ENCODE peak calls at places on chromosome 3, in nine cellular contexts. One of them, this sample, is unnamed.

GRCh38 chr3:29515451-29515850 is 234.6 kb downstream of the RBMS3 start:
- DNase-seq in heart left ventricle: no peak
- DNase-seq in Caco-2: no peak
- DNase-seq in GM13976: peak; percentile 12
- DNase-seq in AG09319: no peak
- DNase-seq in GM06990: peak; percentile 6
- DNase-seq in left lung: no peak
- DNase-seq in GM12865: peak; percentile 58
- DNase-seq in GM23338: peak; percentile 36
- DNase-seq in this sample: no peak

GRCh38 chr3:25592510-25592968 is 72.2 kb downstream of the TOP2B start:
- DNase-seq in GM06990: no peak
- DNase-seq in GM12865: no peak
- DNase-seq in GM23338: peak; percentile 59
- DNase-seq in heart left ventricle: peak; percentile 48
- DNase-seq in Caco-2: peak; percentile 58
- DNase-seq in left lung: no peak
- DNase-seq in AG09319: peak; percentile 37
- DNase-seq in GM13976: no peak
- DNase-seq in this sample: no peak

GRCh38 chr3:94336076-94336741 is 273.3 kb downstream of the NSUN3 start:
- DNase-seq in AG09319: peak; percentile 1
- DNase-seq in GM06990: no peak
- DNase-seq in Caco-2: no peak
- DNase-seq in heart left ventricle: no peak
- DNase-seq in GM13976: no peak
- DNase-seq in GM23338: peak; percentile 83
- DNase-seq in GM12865: peak; percentile 8
- DNase-seq in left lung: no peak
- DNase-seq in this sample: no peak

GRCh38 chr3:98550833-98551232 is 19.1 kb downstream of the GPR15 start:
- DNase-seq in GM06990: no peak
- DNase-seq in heart left ventricle: no peak
- DNase-seq in Caco-2: no peak
- DNase-seq in left lung: no peak
- DNase-seq in AG09319: no peak
- DNase-seq in GM12865: no peak
- DNase-seq in GM23338: no peak
- DNase-seq in GM13976: no peak
- DNase-seq in this sample: no peak

GRCh38 chr3:11464356-11464755 is 179.4 kb downstream of the VGLL4 start:
- DNase-seq in left lung: no peak
- DNase-seq in GM12865: no peak
- DNase-seq in GM06990: no peak
- DNase-seq in AG09319: no peak
- DNase-seq in Caco-2: no peak
- DNase-seq in heart left ventricle: no peak
- DNase-seq in GM23338: no peak
- DNase-seq in GM13976: no peak
- DNase-seq in this sample: no peak

GRCh38 chr3:79383402-79384012 is 384.3 kb downstream of the ROBO1 start:
- DNase-seq in GM23338: peak; percentile 14
- DNase-seq in GM06990: no peak
- DNase-seq in GM12865: no peak
- DNase-seq in heart left ventricle: no peak
- DNase-seq in GM13976: no peak
- DNase-seq in AG09319: no peak
- DNase-seq in Caco-2: no peak
- DNase-seq in left lung: no peak
- DNase-seq in this sample: no peak

GRCh38 chr3:42749753-42750231 is 23.3 kb downstream of the CCDC13 start:
- DNase-seq in GM12865: peak; percentile 17
- DNase-seq in GM06990: no peak
- DNase-seq in GM13976: peak; percentile 56
- DNase-seq in AG09319: no peak
- DNase-seq in GM23338: peak; percentile 82
- DNase-seq in Caco-2: no peak
- DNase-seq in left lung: no peak
- DNase-seq in heart left ventricle: no peak
- DNase-seq in this sample: peak; percentile 40

GRCh38 chr3:64214697-64215018 is 10.6 kb downstream of the PRICKLE2 start:
- DNase-seq in Caco-2: no peak
- DNase-seq in AG09319: no peak
- DNase-seq in GM13976: no peak
- DNase-seq in heart left ventricle: peak; percentile 32
- DNase-seq in left lung: peak; percentile 66
- DNase-seq in GM23338: no peak
- DNase-seq in GM12865: no peak
- DNase-seq in GM06990: no peak
- DNase-seq in this sample: no peak

GRCh38 chr3:134916276-134916961 is 121.4 kb downstream of the EPHB1 start:
- DNase-seq in GM23338: no peak
- DNase-seq in Caco-2: no peak
- DNase-seq in GM06990: no peak
- DNase-seq in heart left ventricle: no peak
- DNase-seq in left lung: no peak
- DNase-seq in GM13976: no peak
- DNase-seq in GM12865: no peak
- DNase-seq in AG09319: no peak
- DNase-seq in this sample: no peak

GRCh38 chr3:134923286-134923685 is 128.2 kb downstream of the EPHB1 start:
- DNase-seq in GM12865: no peak
- DNase-seq in heart left ventricle: no peak
- DNase-seq in AG09319: no peak
- DNase-seq in left lung: no peak
- DNase-seq in GM13976: no peak
- DNase-seq in GM06990: no peak
- DNase-seq in Caco-2: no peak
- DNase-seq in GM23338: no peak
- DNase-seq in this sample: no peak

GRCh38 chr3:134918448-134918847 is 123.4 kb downstream of the EPHB1 start:
- DNase-seq in GM12865: peak; percentile 71
- DNase-seq in GM06990: no peak
- DNase-seq in Caco-2: no peak
- DNase-seq in AG09319: no peak
- DNase-seq in left lung: no peak
- DNase-seq in GM23338: no peak
- DNase-seq in heart left ventricle: no peak
- DNase-seq in GM13976: peak; percentile 33
- DNase-seq in this sample: no peak

GRCh38 chr3:134922866-134923265 is 127.8 kb downstream of the EPHB1 start:
- DNase-seq in GM12865: no peak
- DNase-seq in GM13976: no peak
- DNase-seq in GM23338: no peak
- DNase-seq in GM06990: no peak
- DNase-seq in heart left ventricle: no peak
- DNase-seq in AG09319: no peak
- DNase-seq in Caco-2: no peak
- DNase-seq in left lung: no peak
- DNase-seq in this sample: no peak

DNA sequence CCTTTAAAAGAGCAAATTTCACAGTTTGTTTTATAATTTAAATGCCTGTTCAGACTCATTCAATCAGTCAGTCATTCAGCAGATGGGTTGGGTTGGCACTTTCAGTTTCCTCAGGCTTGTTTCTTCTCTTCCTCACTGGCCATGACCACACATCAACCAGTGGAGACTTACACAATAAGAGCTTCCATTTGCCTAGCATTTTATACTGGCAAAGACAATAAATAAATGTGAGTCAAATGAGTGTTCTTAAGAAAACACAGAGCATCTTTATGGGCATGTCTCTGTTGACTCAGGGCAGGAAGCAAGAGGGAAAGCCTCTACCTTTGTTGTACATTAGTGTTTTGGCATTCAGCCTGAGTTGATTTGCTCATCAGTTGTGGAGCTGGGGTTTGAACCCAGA is 122.6 kb downstream of the EPHB1 start:
- DNase-seq in GM23338: no peak
- DNase-seq in Caco-2: no peak
- DNase-seq in AG09319: no peak
- DNase-seq in heart left ventricle: no peak
- DNase-seq in GM06990: no peak
- DNase-seq in GM12865: no peak
- DNase-seq in GM13976: no peak
- DNase-seq in left lung: no peak
- DNase-seq in this sample: no peak
- TF ChIP-seq CTCF in GM23338: no peak
- TF ChIP-seq CTCF in Caco-2: no peak
- TF ChIP-seq CTCF in AG09319: no peak
- TF ChIP-seq CTCF in heart left ventricle: no peak
- TF ChIP-seq CTCF in GM06990: no peak
- TF ChIP-seq CTCF in GM12865: no peak
- TF ChIP-seq CTCF in GM13976: no peak
- TF ChIP-seq CTCF in left lung: no peak
- TF ChIP-seq CTCF in this sample: no peak

GRCh38 chr3:194574639-194575483 is 58.4 kb downstream of the TMEM44 start:
- DNase-seq in GM12865: no peak
- DNase-seq in left lung: no peak
- DNase-seq in AG09319: no peak
- DNase-seq in GM13976: no peak
- DNase-seq in GM06990: no peak
- DNase-seq in heart left ventricle: no peak
- DNase-seq in GM23338: no peak
- DNase-seq in Caco-2: no peak
- DNase-seq in this sample: no peak
- TF ChIP-seq CTCF in GM12865: no peak
- TF ChIP-seq CTCF in left lung: no peak
- TF ChIP-seq CTCF in AG09319: peak; percentile 15
- TF ChIP-seq CTCF in GM13976: no peak
- TF ChIP-seq CTCF in GM06990: no peak
- TF ChIP-seq CTCF in heart left ventricle: no peak
- TF ChIP-seq CTCF in GM23338: no peak
- TF ChIP-seq CTCF in Caco-2: no peak
- TF ChIP-seq CTCF in this sample: peak; percentile 36

GRCh38 chr3:179418610-179419009 is 32.7 kb downstream of the GNB4 start:
- DNase-seq in Caco-2: no peak
- DNase-seq in GM12865: no peak
- DNase-seq in GM13976: no peak
- DNase-seq in left lung: no peak
- DNase-seq in AG09319: no peak
- DNase-seq in heart left ventricle: no peak
- DNase-seq in GM06990: no peak
- DNase-seq in GM23338: no peak
- DNase-seq in this sample: no peak

GRCh38 chr3:179416681-179417080 is 34.6 kb downstream of the GNB4 start:
- DNase-seq in Caco-2: no peak
- DNase-seq in left lung: no peak
- DNase-seq in AG09319: peak; percentile 1
- DNase-seq in GM06990: no peak
- DNase-seq in GM23338: no peak
- DNase-seq in heart left ventricle: no peak
- DNase-seq in GM13976: no peak
- DNase-seq in GM12865: no peak
- DNase-seq in this sample: no peak

GRCh38 chr3:179425075-179425474 is 26.2 kb downstream of the GNB4 start:
- DNase-seq in left lung: no peak
- DNase-seq in GM13976: no peak
- DNase-seq in GM06990: no peak
- DNase-seq in Caco-2: no peak
- DNase-seq in GM23338: no peak
- DNase-seq in heart left ventricle: no peak
- DNase-seq in GM12865: no peak
- DNase-seq in AG09319: no peak
- DNase-seq in this sample: no peak

DNA sequence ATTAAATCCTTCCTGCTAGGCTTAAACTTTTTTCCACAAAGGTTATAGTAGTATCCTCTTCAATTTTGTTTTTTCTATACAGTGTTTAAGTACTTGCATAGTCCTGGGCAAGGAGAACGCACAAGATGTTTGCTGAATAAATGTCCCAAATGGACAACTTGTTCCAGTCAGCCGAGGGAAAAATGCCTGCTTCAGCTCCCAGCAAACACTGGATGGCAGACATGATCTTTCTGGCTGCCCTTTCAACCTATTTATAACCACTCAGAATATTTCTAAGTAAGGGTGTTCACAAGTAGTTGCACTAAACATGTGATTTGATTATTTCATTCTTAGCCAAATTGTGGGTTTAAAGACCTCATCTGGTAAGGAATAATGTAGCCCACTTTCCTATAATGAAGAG is 29.8 kb downstream of the GNB4 start:
- DNase-seq in Caco-2: no peak
- DNase-seq in AG09319: no peak
- DNase-seq in GM12865: peak; percentile 25
- DNase-seq in GM13976: no peak
- DNase-seq in left lung: no peak
- DNase-seq in heart left ventricle: peak; percentile 24
- DNase-seq in GM23338: peak; percentile 22
- DNase-seq in GM06990: no peak
- DNase-seq in this sample: no peak
- TF ChIP-seq CTCF in Caco-2: peak; percentile 36
- TF ChIP-seq CTCF in AG09319: peak; percentile 53
- TF ChIP-seq CTCF in GM12865: peak; percentile 16
- TF ChIP-seq CTCF in GM13976: no peak
- TF ChIP-seq CTCF in left lung: peak; percentile 36
- TF ChIP-seq CTCF in heart left ventricle: peak; percentile 75
- TF ChIP-seq CTCF in GM23338: peak; percentile 44
- TF ChIP-seq CTCF in GM06990: peak; percentile 26
- TF ChIP-seq CTCF in this sample: no peak

GRCh38 chr3:16247282-16248058 is 17.3 kb downstream of the DPH3 start:
- DNase-seq in left lung: peak; percentile 84
- DNase-seq in GM13976: peak; percentile 78
- DNase-seq in heart left ventricle: peak; percentile 79
- DNase-seq in GM23338: peak; percentile 93
- DNase-seq in Caco-2: peak; percentile 73
- DNase-seq in GM12865: peak; percentile 87
- DNase-seq in GM06990: no peak
- DNase-seq in AG09319: peak; percentile 66
- DNase-seq in this sample: peak; percentile 56

GRCh38 chr3:16252243-16252978 is 12.3 kb downstream of the DPH3 start:
- DNase-seq in heart left ventricle: no peak
- DNase-seq in AG09319: no peak
- DNase-seq in GM23338: no peak
- DNase-seq in left lung: no peak
- DNase-seq in GM13976: no peak
- DNase-seq in GM06990: no peak
- DNase-seq in GM12865: peak; percentile 33
- DNase-seq in Caco-2: peak; percentile 60
- DNase-seq in this sample: no peak

GRCh38 chr3:16251316-16252085 is 13.2 kb downstream of the DPH3 start:
- DNase-seq in left lung: no peak
- DNase-seq in GM12865: no peak
- DNase-seq in heart left ventricle: no peak
- DNase-seq in GM06990: no peak
- DNase-seq in AG09319: no peak
- DNase-seq in GM13976: no peak
- DNase-seq in GM23338: no peak
- DNase-seq in Caco-2: no peak
- DNase-seq in this sample: no peak

GRCh38 chr3:16248556-16248955 is 16.2 kb downstream of the DPH3 start:
- DNase-seq in Caco-2: no peak
- DNase-seq in left lung: no peak
- DNase-seq in AG09319: no peak
- DNase-seq in GM12865: no peak
- DNase-seq in heart left ventricle: no peak
- DNase-seq in GM06990: no peak
- DNase-seq in GM23338: no peak
- DNase-seq in GM13976: no peak
- DNase-seq in this sample: no peak

DNA sequence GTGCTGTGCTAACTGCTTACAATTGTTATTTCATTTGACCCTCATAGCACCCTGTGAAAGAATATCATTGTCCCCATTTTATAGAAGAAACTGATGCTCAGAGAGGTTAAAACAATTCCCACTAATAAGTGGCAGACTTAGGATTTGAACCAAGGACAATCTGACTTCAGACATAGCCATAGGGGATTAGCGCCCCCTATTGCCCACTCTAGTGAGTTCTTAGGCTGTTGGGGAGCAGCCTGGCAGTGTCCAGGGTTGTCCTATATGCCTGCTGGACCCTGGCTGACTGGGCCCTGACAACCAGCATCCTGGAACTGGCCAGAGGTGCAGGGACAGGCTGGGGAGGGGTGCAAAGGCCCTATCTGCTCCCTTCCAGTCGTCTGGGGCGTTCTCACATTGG is 15.4 kb downstream of the DPH3 start:
- DNase-seq in Caco-2: no peak
- DNase-seq in GM13976: peak; percentile 31
- DNase-seq in GM06990: no peak
- DNase-seq in GM12865: peak; percentile 33
- DNase-seq in GM23338: peak; percentile 86
- DNase-seq in left lung: no peak
- DNase-seq in heart left ventricle: no peak
- DNase-seq in AG09319: no peak
- DNase-seq in this sample: no peak
- TF ChIP-seq CTCF in Caco-2: peak; percentile 30
- TF ChIP-seq CTCF in GM13976: peak; percentile 22
- TF ChIP-seq CTCF in GM06990: peak; percentile 58
- TF ChIP-seq CTCF in GM12865: peak; percentile 32
- TF ChIP-seq CTCF in GM23338: peak; percentile 82
- TF ChIP-seq CTCF in left lung: no peak
- TF ChIP-seq CTCF in heart left ventricle: peak; percentile 7
- TF ChIP-seq CTCF in AG09319: peak; percentile 42
- TF ChIP-seq CTCF in this sample: no peak

This sample was measured in mesothelial cell of epicardium.